ENCODE peak calls at places on chromosome 10, in four cellular contexts. Y is K562, D is IMR-90, A is astrocyte. N is an unnamed sample.
A peak's percentile ranks its signal among the peaks of the same experiment; 100 is the strongest.

GRCh38 chr10:107653832-107654287 is 489.4 kb upstream of the SORCS1 start:
- DNase-seq in Y (no peak), D (peak; percentile 5), A (no peak), N (no peak)

GRCh38 chr10:72694476-72695369 is 2.8 kb downstream of the MCU start:
- DNase-seq in Y (peak; percentile 30), D (peak; percentile 65), A (no peak), N (no peak)

GRCh38 chr10:48527691-48528212 is 77.1 kb downstream of the ARHGAP22 start:
- DNase-seq in Y (no peak), D (no peak), A (no peak), N (no peak)

GRCh38 chr10:1274098-1274745 is 218.0 kb downstream of the WDR37 start:
- DNase-seq in Y (no peak), D (no peak), A (no peak), N (no peak)

GRCh38 chr10:59323036-59323459 is 39.3 kb downstream of the FAM13C start:
- DNase-seq in Y (no peak), D (peak; percentile 16), A (no peak), N (no peak)

GRCh38 chr10:125442856-125443540 is 240.0 kb downstream of the TEX36 start:
- DNase-seq in Y (no peak), D (peak; percentile 35), A (no peak), N (no peak)

GRCh38 chr10:69379800-69380199 is 36.9 kb downstream of the TACR2 start:
- DNase-seq in Y (no peak), D (no peak), A (no peak), N (no peak)

GRCh38 chr10:69896601-69897000 is 94.9 kb downstream of the COL13A1 start:
- DNase-seq in Y (no peak), D (no peak), A (no peak), N (no peak)

GRCh38 chr10:132870426-132870825 is 71.9 kb downstream of the CFAP46 start:
- DNase-seq in Y (no peak), D (no peak), A (no peak), N (no peak)

GRCh38 chr10:118827466-118828155 is 72.8 kb upstream of the CACUL1 start:
- DNase-seq in Y (peak; percentile 11), D (no peak), A (no peak), N (no peak)

GRCh38 chr10:113300628-113301027 is 252.2 kb upstream of the HABP2 start:
- DNase-seq in Y (no peak), D (no peak), A (no peak), N (no peak)

GRCh38 chr10:94489107-94489506 is 56.5 kb upstream of the HELLS start:
- DNase-seq in Y (no peak), D (no peak), A (no peak), N (no peak)

GRCh38 chr10:12707461-12708185 is 293.9 kb downstream of the CCDC3 start:
- DNase-seq in Y (no peak), D (peak; percentile 99), A (peak; percentile 98), N (peak; percentile 32)

GRCh38 chr10:102140218-102140617 is 7.4 kb downstream of the PPRC1 start:
- DNase-seq in Y (no peak), D (no peak), A (no peak), N (no peak)
- H3K9ac ChIP-seq in Y (no peak overlapping the region), D (no peak overlapping the region), A (no peak overlapping the region), N (no peak overlapping the region)

GRCh38 chr10:73878365-73878764 is 4.0 kb upstream of the CAMK2G start:
- DNase-seq in Y (no peak), D (no peak), A (no peak), N (no peak)

GRCh38 chr10:73879296-73880173 is 5.2 kb upstream of the CAMK2G start:
- DNase-seq in Y (peak; percentile 91), D (peak; percentile 75), A (peak; percentile 46), N (peak; percentile 77)

GRCh38 chr10:73883553-73883952 is 9.2 kb upstream of the CAMK2G start:
- DNase-seq in Y (no peak), D (no peak), A (no peak), N (no peak)

GRCh38 chr10:73884017-73884416 is 9.7 kb upstream of the CAMK2G start:
- DNase-seq in Y (no peak), D (no peak), A (no peak), N (no peak)

DNA sequence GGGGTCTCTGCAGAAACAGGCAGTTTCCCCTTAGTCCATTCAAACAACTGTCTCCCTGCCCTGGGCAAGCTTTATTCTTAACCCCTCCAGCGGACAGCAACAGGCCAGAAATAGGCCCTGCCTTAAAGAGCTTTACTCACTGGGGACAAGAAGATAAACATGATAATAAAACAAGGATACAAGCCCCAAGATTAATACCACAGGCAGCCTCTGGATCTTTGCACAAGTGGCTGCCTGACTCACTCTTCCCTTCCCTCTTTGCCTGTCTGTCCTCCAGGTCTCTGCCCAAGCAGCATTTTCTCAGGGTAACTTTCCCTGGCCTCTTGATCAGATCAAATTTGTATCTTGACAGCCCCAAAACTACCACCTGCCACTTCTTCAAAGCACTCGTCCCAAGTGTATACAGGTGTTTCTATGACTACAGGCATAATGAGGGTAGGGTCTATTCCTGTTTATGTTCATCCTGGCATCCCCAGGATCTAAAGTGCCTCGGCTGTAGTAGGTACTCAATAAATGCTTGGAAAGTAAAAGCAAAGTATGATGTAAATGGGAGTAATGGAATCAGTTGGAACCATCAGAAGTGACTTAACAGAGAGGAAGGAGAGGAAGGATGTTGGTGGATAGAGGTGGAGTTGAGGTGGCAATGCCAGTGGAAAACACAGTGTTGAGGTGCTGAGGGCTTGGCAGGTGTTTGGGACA is 7.0 kb upstream of the CAMK2G start:
- DNase-seq in Y (no peak), D (peak; percentile 58), A (no peak), N (no peak)
- H3K4me3 ChIP-seq in Y (no peak overlapping the region), D (no peak overlapping the region), A (no peak overlapping the region), N (no peak overlapping the region)

DNA sequence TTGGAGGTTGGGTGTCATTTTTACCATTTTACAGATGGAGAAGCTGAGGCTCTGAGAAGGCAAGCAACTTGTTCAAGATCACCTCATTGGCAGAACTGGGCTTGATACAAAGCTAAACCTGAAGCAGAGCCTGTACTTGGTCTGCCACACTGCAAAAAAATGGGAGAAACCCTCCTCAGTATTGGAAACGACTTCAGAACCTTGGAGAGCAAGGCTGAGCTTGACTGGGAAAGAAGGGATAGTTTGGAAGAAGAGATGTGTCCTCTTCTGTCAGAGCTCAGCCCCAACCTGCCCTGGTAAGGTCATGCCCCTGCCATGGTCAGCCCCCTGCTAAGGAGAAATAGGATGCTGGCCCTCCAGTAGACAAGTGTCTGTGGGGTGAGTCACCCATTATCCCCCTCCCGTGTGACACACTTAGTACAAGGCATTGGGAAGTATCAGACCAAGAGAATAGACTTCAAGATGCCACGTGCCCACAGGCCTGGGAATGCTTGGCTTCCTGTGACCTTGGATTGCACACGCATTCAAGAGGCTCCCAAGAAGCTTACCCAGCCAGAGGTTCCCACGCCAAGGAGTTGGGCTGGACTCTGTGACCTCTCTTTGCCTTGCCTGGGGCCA is 56.2 kb upstream of the SMNDC1 start:
- DNase-seq in Y (no peak), D (no peak), A (peak; percentile 13), N (no peak)
- H3K4me1 ChIP-seq in Y (no peaks in the 10 kb centered on the region), D (peaks cover 26% of the 10 kb centered on the region), A (peaks cover 43% of the 10 kb centered on the region), N (peaks cover 7% of the 10 kb centered on the region)

GRCh38 chr10:123516291-123516690 is 149.9 kb upstream of the GPR26 start:
- DNase-seq in Y (no peak), D (no peak), A (no peak), N (no peak)

GRCh38 chr10:123509338-123509737 is 156.8 kb upstream of the GPR26 start:
- DNase-seq in Y (no peak), D (no peak), A (no peak), N (no peak)

GRCh38 chr10:123514996-123515395 is 151.2 kb upstream of the GPR26 start:
- DNase-seq in Y (no peak), D (no peak), A (no peak), N (no peak)

GRCh38 chr10:123515661-123516060 is 150.5 kb upstream of the GPR26 start:
- DNase-seq in Y (no peak), D (no peak), A (no peak), N (no peak)

DNA sequence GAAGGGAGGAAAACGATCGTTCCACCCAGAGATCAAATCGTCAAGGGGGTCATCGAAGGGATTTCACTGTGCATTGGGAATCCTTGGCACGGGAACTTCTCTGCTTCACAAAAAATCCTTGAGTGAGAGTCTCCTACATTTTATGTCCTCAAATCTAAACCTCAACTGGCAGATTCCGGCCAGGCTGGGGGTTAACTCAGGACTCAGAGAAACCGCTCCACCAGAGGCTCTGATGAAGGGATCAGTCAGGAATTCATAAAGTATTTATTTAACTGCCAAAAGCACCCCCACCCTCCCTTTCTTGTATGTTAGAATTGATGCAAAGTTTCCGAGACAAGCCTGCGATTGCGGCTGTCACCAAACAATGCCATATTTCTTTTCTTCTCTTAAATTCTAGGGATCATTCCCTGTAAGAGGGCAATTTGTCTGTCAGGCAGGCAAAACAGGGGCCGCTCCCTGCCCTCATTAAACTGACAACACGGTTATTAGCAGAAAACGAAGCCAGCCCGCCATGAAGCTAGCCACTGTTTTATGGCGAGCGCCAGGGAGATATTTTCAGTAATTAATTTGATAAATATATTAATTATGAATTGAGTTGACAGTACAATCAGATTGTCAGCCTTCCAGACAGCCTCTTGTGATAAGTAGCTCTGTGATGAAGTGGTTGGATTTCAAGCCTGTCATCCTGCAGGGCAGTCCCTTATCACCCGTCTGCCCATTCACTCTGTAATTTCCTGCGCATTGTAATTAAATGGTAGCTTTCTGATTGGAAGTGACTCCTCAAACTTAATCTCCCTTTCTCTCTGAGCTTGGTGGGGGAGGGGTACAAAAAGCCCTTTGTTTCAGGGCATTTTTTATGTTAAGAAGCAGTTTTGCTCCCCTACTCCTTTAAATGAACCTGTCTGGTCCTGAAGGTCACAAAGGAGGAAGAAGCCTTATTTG is 153.0 kb upstream of the GPR26 start:
- DNase-seq in Y (no peak), D (no peak), A (no peak), N (no peak)
- H3K9ac ChIP-seq in Y (no peak overlapping the region), D (no peak overlapping the region), A (no peak overlapping the region), N (peak overlapping the region; percentile 32)

DNA sequence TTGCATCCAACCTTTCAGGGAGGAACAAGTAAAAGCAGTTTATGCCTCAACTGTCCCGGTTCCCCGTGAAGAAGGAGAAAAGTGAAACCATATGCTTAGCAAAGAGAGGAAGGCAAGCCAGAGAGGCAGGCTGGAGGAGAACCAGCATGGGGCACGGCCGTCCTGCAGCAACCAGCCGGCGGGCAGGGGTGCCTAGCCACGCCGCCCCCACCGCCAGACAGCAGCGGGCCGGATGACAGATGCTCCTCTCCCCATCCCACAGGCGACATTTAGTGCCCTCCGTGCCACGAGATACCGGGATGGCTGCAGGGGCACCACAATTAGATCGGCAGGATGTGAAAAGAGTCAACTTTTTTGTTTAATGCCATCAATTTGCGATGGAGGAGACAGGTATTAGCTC is 421.4 kb upstream of the MGMT start:
- DNase-seq in Y (no peak), D (no peak), A (no peak), N (no peak)
- H3K4me3 ChIP-seq in Y (no peak overlapping the region), D (no peak overlapping the region), A (no peak overlapping the region), N (no peak overlapping the region)

GRCh38 chr10:101069441-101069840 is 7.7 kb downstream of the KAZALD1 start:
- DNase-seq in Y (no peak), D (no peak), A (no peak), N (no peak)
- H3K4me1 ChIP-seq in Y (peaks cover 48% of the 10 kb centered on the region), D (peaks cover 7% of the 10 kb centered on the region), A (peaks cover 21% of the 10 kb centered on the region), N (peaks cover 10% of the 10 kb centered on the region)

GRCh38 chr10:46052791-46053375 is 6.8 kb upstream of the MSMB start:
- DNase-seq in Y (no peak), D (no peak), A (no peak), N (no peak)
- H3K9ac ChIP-seq in Y (peak overlapping the region; percentile 16), D (no peak overlapping the region), A (no peak overlapping the region), N (no peak overlapping the region)

DNA sequence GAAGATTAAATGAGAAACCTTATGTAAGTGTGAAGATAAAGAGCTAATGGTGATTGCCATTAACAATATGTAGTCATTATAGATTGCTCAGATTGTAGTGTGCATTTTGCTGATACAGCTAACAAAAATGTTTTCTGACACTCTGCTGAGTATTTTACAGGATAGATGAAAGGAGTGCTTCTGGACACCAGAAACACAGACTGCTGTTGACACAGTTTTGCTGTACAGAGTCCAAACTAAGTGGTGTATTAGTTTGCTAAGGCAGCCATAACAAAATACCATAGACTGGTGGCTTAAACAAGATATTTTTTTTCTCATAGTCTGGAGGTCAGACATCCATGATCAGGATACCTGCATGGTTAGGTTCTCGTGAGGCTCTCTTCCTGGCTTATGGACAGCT is 2.2 kb downstream of the SMC3 start:
- DNase-seq in Y (no peak), D (no peak), A (no peak), N (no peak)
- H3K4me3 ChIP-seq in Y (no peak overlapping the region), D (no peak overlapping the region), A (no peak overlapping the region), N (no peak overlapping the region)